ENCODE peak calls at places on chromosomes 12 and 14, in five cellular contexts. A is brain microvascular endothelial cell, T is stomach, Y is heart left ventricle, W is AG09309. C is an unnamed sample.

GRCh38 chr14:76753799-76754198 is 7.5 kb upstream of the VASH1 start:
- DNase-seq in W (no peak), T (no peak), A (no peak), Y (peak; percentile 4), C (no peak)

GRCh38 chr14:100823488-100823887 is 2.4 kb upstream of the MEG3 start:
- DNase-seq in Y (no peak), T (no peak), A (no peak), W (no peak), C (peak; percentile 19)

GRCh38 chr14:59253527-59253926 is 65.1 kb downstream of the DAAM1 start:
- DNase-seq in Y (no peak), A (no peak), T (no peak), W (no peak), C (no peak)

GRCh38 chr12:90854136-90854689 is 100.8 kb downstream of the CCER1 start:
- DNase-seq in T (no peak), Y (no peak), A (peak; percentile 37), W (peak; percentile 35), C (peak; percentile 30)

GRCh38 chr12:27595231-27595642 is 71.2 kb downstream of the PPFIBP1 start:
- DNase-seq in Y (no peak), A (peak; percentile 93), T (no peak), W (peak; percentile 50), C (peak; percentile 66)

GRCh38 chr14:104874110-104874531 is 9.1 kb downstream of the CEP170B start:
- DNase-seq in W (no peak), A (no peak), Y (peak; percentile 16), T (no peak), C (no peak)

GRCh38 chr14:85528080-85528881 is 1.7 kb upstream of the FLRT2 start:
- DNase-seq in Y (no peak), A (peak; percentile 83), W (peak; percentile 79), T (peak; percentile 35), C (peak; percentile 82)

GRCh38 chr12:116172224-116172849 is 105.2 kb downstream of the MED13L start:
- DNase-seq in W (no peak), Y (no peak), T (no peak), A (no peak), C (no peak)

GRCh38 chr12:16492820-16493797 is 112.9 kb downstream of the LMO3 start:
- DNase-seq in W (no peak), Y (no peak), T (no peak), A (no peak), C (no peak)

GRCh38 chr14:20680843-20681347 is 3.5 kb upstream of the RNASE4 start:
- DNase-seq in T (peak; percentile 41), A (no peak), W (no peak), Y (peak; percentile 53), C (no peak)

GRCh38 chr12:39620664-39621658 is 1.4 kb upstream of the ABCD2 start:
- DNase-seq in A (no peak), W (no peak), Y (no peak), T (no peak), C (no peak)

GRCh38 chr14:92254786-92255185 is 68.2 kb upstream of the SLC24A4 start:
- DNase-seq in T (no peak), A (peak; percentile 12), Y (peak; percentile 69), W (no peak), C (no peak)

DNA sequence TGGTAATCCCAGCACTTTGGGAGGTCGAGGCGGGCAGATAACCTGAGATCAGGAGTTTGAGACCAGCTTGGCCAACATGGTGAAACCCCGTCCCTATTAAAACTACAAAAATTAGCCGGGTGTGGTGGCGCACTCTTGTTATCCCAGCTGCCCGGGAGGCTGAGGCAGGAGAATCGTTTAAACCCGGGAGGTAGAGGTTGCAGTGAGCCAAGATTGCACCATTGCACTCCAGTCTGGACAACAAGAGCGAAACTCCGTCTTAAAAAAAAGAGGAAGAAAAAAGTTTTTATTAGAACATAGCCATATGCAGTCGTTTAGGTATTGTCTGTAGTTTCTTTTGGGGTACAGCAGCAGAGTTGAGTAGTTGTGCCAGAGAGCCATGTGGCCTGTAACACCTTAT is 2.0 kb downstream of the ADIPOR2 start:
- DNase-seq in Y (no peak), A (no peak), T (no peak), W (no peak), C (no peak)
- H3K4me3 ChIP-seq in Y (no peak overlapping the region), A (no peak overlapping the region), T (peak overlapping the region; percentile 83), W (no peak overlapping the region), C (peak overlapping the region; percentile 91)

GRCh38 chr12:42023733-42024494 is 120.8 kb downstream of the GXYLT1 start:
- DNase-seq in Y (peak; percentile 71), W (peak; percentile 29), T (peak; percentile 73), A (peak; percentile 41), C (peak; percentile 20)
- H3K4me3 ChIP-seq in Y (peak overlapping the region; percentile 32), W (peak overlapping the region; percentile 23), T (peak overlapping the region; percentile 43), A (peak overlapping the region; percentile 36), C (peak overlapping the region; percentile 8)

GRCh38 chr14:75630695-75631452 is 29.8 kb downstream of the ERG28 start:
- DNase-seq in A (no peak), W (no peak), T (no peak), Y (no peak), C (no peak)

GRCh38 chr14:75634848-75635247 is 25.8 kb downstream of the ERG28 start:
- DNase-seq in W (no peak), A (no peak), Y (no peak), T (no peak), C (no peak)

GRCh38 chr14:75627406-75627805 is 33.3 kb downstream of the ERG28 start:
- DNase-seq in W (no peak), T (no peak), A (no peak), Y (no peak), C (no peak)

GRCh38 chr14:75628816-75629215 is 31.9 kb downstream of the ERG28 start:
- DNase-seq in T (no peak), W (no peak), Y (no peak), A (no peak), C (no peak)

DNA sequence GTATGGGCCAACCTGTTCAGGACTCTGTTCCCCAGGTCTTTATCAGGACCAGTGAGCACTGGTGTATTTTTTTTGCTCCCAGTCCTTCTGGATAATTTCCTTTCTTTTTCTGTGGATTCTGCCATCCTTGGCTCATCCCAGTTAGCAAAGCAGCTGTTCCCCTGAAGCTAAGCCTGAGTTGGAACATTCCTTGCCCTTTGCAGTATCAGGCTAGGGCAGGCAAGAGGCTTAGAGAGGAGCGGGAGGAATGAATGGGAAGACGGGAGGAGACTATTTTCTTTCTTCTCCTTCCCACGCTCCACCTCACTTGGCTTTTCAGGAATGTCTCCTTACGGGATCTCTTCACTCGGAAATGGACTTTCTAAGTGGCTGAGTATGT is 29.2 kb downstream of the ERG28 start:
- DNase-seq in Y (no peak), A (no peak), W (no peak), T (no peak), C (no peak)
- H3K4me3 ChIP-seq in Y (no peak overlapping the region), A (no peak overlapping the region), W (no peak overlapping the region), T (no peak overlapping the region), C (no peak overlapping the region)

GRCh38 chr12:49233842-49234526 is 30.9 kb upstream of the TUBA1C start:
- DNase-seq in Y (peak; percentile 61), A (no peak), T (peak; percentile 45), W (no peak), C (no peak)
- H3K4me3 ChIP-seq in Y (peak overlapping the region; percentile 62), A (peak overlapping the region; percentile 15), T (peak overlapping the region; percentile 54), W (no peak overlapping the region), C (no peak overlapping the region)

DNA sequence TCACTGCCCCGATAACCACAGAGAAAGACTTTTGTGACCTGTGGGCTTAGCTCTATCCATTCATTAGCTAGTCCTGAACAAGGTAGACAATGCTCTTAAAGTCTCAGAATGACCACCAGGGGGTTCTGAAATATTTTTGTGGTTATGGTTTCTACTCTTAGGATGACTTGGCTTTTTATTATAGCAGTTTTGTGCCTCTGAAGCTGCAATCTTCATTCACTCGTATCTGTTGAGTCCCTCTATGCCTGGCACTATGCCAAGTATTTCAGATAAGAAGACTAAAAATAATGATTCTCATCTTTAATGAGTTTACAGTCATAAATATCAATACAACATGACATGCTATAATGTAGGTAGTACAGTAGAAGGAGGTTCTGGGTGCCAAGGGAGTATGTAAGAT is 130.8 kb upstream of the TRHDE start:
- DNase-seq in W (no peak), Y (no peak), T (no peak), A (peak; percentile 17), C (peak; percentile 10)
- H3K4me3 ChIP-seq in W (no peak overlapping the region), Y (no peak overlapping the region), T (no peak overlapping the region), A (no peak overlapping the region), C (no peak overlapping the region)

GRCh38 chr14:61570961-61571299 is 124.4 kb upstream of the HIF1A start:
- DNase-seq in A (no peak), Y (no peak), W (no peak), T (no peak), C (no peak)
- H3K4me3 ChIP-seq in A (peak overlapping the region; percentile 12), Y (no peak overlapping the region), W (no peak overlapping the region), T (no peak overlapping the region), C (no peak overlapping the region)

DNA sequence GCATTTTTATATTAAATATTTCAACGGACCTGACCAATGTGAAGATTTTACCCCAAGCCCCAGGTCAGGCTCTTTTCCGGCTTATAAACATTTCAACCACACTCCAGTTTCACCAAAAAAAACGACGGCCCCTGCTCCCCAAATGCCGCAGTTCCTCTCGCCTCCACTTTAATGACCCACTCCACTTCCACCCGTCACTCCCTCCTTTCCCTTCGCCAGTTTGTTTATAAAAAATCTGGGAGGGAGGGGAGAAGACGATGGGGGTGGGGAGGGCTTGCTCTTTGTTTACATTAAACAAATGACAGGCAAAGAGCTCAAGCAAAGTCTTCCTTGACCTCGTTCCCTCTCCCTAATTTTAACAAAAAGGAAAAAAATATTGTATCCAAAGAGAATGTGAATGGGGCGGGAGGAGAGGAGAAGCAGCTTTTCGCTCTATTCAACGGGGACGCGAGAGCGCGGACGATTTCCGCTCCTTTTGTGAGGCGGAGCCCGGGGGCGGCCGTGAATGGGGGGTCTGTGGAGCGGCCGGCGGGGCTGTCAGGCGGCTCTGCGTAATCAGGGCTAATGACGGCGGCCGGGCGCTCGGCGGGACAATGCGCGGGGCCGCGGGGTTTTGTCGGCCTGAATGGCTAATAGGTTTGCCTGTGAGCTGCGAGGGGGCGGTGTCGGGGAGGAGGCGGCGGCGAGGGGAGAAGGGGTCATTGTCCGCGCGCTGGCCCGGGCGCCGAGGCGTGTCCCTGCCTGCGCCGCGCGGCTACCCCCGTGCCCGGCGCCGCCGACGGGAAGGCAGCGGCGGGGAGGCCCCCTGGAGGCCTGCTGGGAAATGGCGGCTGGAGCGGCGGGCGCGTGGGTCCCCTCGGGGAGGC is 5.7 kb downstream of the SIX6 start:
- DNase-seq in Y (no peak), T (no peak), W (no peak), A (no peak), C (no peak)
- H3K4me3 ChIP-seq in Y (peak overlapping the region; percentile 12), T (peak overlapping the region; percentile 55), W (peak overlapping the region; percentile 29), A (peak overlapping the region; percentile 39), C (peak overlapping the region; percentile 25)

GRCh38 chr12:75965661-75966060 is 65.9 kb downstream of the PHLDA1 start:
- DNase-seq in T (no peak), A (no peak), W (no peak), Y (no peak), C (no peak)

GRCh38 chr12:75971253-75971652 is 60.3 kb downstream of the PHLDA1 start:
- DNase-seq in A (no peak), T (no peak), W (no peak), Y (no peak), C (no peak)

GRCh38 chr12:75974323-75975273 is 57.0 kb downstream of the PHLDA1 start:
- DNase-seq in A (no peak), Y (no peak), T (no peak), W (no peak), C (no peak)

GRCh38 chr12:75969768-75970167 is 61.8 kb downstream of the PHLDA1 start:
- DNase-seq in T (no peak), A (no peak), Y (no peak), W (no peak), C (no peak)

DNA sequence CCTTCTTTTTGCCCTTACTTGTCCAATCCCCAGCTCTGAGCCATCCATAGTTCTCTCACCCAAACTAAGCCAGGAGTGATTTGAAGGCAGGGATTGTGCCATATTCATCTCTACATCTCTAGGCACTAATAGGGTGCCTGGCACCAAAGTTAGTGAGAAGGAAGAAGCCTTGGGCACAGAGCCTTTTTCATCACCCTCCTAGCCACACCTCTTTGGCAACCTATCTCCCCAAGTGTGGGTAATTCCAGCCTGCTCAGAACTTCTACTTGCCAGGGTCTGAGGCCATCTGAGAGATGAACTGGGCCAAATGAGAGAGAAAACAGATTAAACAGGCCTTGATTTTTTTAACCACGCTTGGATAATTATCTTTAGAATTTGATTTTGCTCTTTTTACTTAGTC is 61.3 kb downstream of the PHLDA1 start:
- DNase-seq in W (no peak), A (no peak), Y (no peak), T (no peak), C (no peak)
- H3K4me3 ChIP-seq in W (no peak overlapping the region), A (no peak overlapping the region), Y (no peak overlapping the region), T (no peak overlapping the region), C (no peak overlapping the region)

C was measured in HFF-Myc.